ENCODE peak calls at places on chromosomes 1 and 21, in four cellular contexts. One of them, this sample, is unnamed.

GRCh38 chr21:26966978-26967913 is at the start of gene ADAMTS5:
- DNase-seq in SJSA1: peak
- DNase-seq in endodermal cell: peak
- DNase-seq in transverse colon: peak
- DNase-seq in this sample: no peak

GRCh38 chr1:2090216-2090890 is 40.1 kb downstream of the PRKCZ start:
- DNase-seq in endodermal cell: no peak
- DNase-seq in transverse colon: no peak
- DNase-seq in SJSA1: no peak
- DNase-seq in this sample: no peak

GRCh38 chr1:108512239-108513071 is 47.4 kb upstream of the EEIG2 start:
- DNase-seq in transverse colon: no peak
- DNase-seq in endodermal cell: no peak
- DNase-seq in SJSA1: no peak
- DNase-seq in this sample: no peak

GRCh38 chr1:170592591-170593111 is 60.7 kb downstream of the GORAB start:
- DNase-seq in SJSA1: no peak
- DNase-seq in endodermal cell: no peak
- DNase-seq in transverse colon: no peak
- DNase-seq in this sample: peak

GRCh38 chr21:37582613-37583012 is 216.0 kb downstream of the DYRK1A start:
- DNase-seq in transverse colon: no peak
- DNase-seq in SJSA1: peak
- DNase-seq in endodermal cell: peak
- DNase-seq in this sample: peak

GRCh38 chr1:220278991-220279390 is 6.7 kb upstream of the RAB3GAP2 start:
- DNase-seq in endodermal cell: no peak
- DNase-seq in transverse colon: no peak
- DNase-seq in SJSA1: no peak
- DNase-seq in this sample: no peak

GRCh38 chr1:59908084-59908483 is 18.5 kb downstream of the CYP2J2 start:
- DNase-seq in SJSA1: no peak
- DNase-seq in transverse colon: no peak
- DNase-seq in endodermal cell: no peak
- DNase-seq in this sample: no peak

GRCh38 chr1:181208967-181209366 is 120.5 kb downstream of the IER5 start:
- DNase-seq in SJSA1: no peak
- DNase-seq in endodermal cell: no peak
- DNase-seq in transverse colon: no peak
- DNase-seq in this sample: no peak

GRCh38 chr1:248821101-248821500 is 4.6 kb downstream of the SH3BP5L start:
- DNase-seq in transverse colon: no peak
- DNase-seq in endodermal cell: no peak
- DNase-seq in SJSA1: peak
- DNase-seq in this sample: no peak

GRCh38 chr1:181090653-181091126 is 2.2 kb downstream of the IER5 start:
- DNase-seq in SJSA1: no peak
- DNase-seq in endodermal cell: no peak
- DNase-seq in transverse colon: peak
- DNase-seq in this sample: no peak

GRCh38 chr1:41455479-41456271 is 28.8 kb downstream of the EDN2 start:
- DNase-seq in SJSA1: no peak
- DNase-seq in endodermal cell: no peak
- DNase-seq in transverse colon: peak
- DNase-seq in this sample: no peak

GRCh38 chr1:154710091-154710490 is 102.1 kb upstream of the ADAR start:
- DNase-seq in SJSA1: no peak
- DNase-seq in transverse colon: no peak
- DNase-seq in endodermal cell: no peak
- DNase-seq in this sample: no peak

GRCh38 chr1:102182603-102183260 is 186.0 kb upstream of the OLFM3 start:
- DNase-seq in endodermal cell: no peak
- DNase-seq in SJSA1: no peak
- DNase-seq in transverse colon: no peak
- DNase-seq in this sample: no peak

GRCh38 chr21:43203523-43204080 is 34.8 kb downstream of the CRYAA start:
- DNase-seq in SJSA1: peak
- DNase-seq in transverse colon: no peak
- DNase-seq in endodermal cell: peak
- DNase-seq in this sample: no peak

GRCh38 chr1:11062965-11063401 is 3.2 kb upstream of the SRM start:
- DNase-seq in transverse colon: no peak
- DNase-seq in SJSA1: no peak
- DNase-seq in endodermal cell: no peak
- DNase-seq in this sample: no peak

GRCh38 chr21:38129711-38130110 is 127.1 kb upstream of the KCNJ15 start:
- DNase-seq in endodermal cell: no peak
- DNase-seq in SJSA1: no peak
- DNase-seq in transverse colon: no peak
- DNase-seq in this sample: no peak

GRCh38 chr1:53552146-53552940 is 93.1 kb downstream of the DMRTB1 start:
- DNase-seq in SJSA1: no peak
- DNase-seq in endodermal cell: peak
- DNase-seq in transverse colon: no peak
- DNase-seq in this sample: no peak

GRCh38 chr1:225944387-225944786 is 3.4 kb upstream of the LEFTY2 start:
- DNase-seq in SJSA1: no peak
- DNase-seq in transverse colon: no peak
- DNase-seq in endodermal cell: no peak
- DNase-seq in this sample: no peak

GRCh38 chr1:66751160-66751559 is 1.1 kb upstream of the DYNLT5 start:
- DNase-seq in endodermal cell: no peak
- DNase-seq in transverse colon: no peak
- DNase-seq in SJSA1: no peak
- DNase-seq in this sample: no peak

GRCh38 chr1:66750578-66750977 is 1.7 kb upstream of the DYNLT5 start:
- DNase-seq in transverse colon: no peak
- DNase-seq in SJSA1: no peak
- DNase-seq in endodermal cell: no peak
- DNase-seq in this sample: no peak

GRCh38 chr1:66757740-66758139 is 5.5 kb downstream of the DYNLT5 start:
- DNase-seq in transverse colon: no peak
- DNase-seq in endodermal cell: no peak
- DNase-seq in SJSA1: no peak
- DNase-seq in this sample: no peak

GRCh38 chr1:66752000-66752592 is at the start of gene DYNLT5:
- DNase-seq in transverse colon: peak
- DNase-seq in SJSA1: no peak
- DNase-seq in endodermal cell: peak
- DNase-seq in this sample: no peak

DNA sequence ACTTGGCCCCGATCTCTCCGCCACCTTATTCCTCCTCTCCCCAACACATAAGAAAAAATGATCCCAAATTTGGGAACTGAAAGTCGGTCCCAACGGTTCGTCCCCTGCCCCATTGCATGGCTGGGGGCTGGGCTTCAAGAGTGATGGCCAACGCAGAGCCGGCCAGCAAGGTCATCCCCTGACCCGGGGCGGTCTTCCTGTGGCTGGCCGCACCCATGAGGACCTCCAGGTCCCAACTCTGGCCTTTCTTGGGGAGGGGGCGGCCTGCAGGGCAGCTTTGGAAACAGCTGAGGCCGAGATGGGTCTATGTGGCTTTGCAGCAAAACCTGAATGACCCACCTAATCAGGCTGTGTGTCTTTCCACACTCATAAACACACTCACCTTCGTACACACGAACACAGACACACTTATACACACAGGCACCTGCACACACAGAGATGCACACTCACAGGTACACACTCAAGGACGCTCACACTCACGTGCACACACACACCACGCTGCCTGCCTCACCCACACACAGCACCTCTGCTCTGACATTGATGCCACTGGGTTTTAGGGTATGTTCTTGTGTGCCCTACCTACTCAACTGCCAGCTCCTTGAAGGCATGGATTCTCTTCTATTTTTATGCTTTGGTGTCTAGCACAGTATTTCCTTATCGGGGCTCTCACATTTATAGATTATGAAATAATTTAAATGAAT is 562 bp downstream of the DYNLT5 start:
- DNase-seq in endodermal cell: peak
- DNase-seq in SJSA1: no peak
- DNase-seq in transverse colon: no peak
- DNase-seq in this sample: no peak
- H3K4me3 ChIP-seq in endodermal cell: peak
- H3K4me3 ChIP-seq in SJSA1: no peak
- H3K4me3 ChIP-seq in transverse colon: peak
- H3K4me3 ChIP-seq in this sample: peak

GRCh38 chr1:202085682-202086373 is 36.9 kb upstream of the GPR37L1 start:
- DNase-seq in SJSA1: no peak
- DNase-seq in transverse colon: peak
- DNase-seq in endodermal cell: peak
- DNase-seq in this sample: no peak
- H3K4me3 ChIP-seq in SJSA1: no peak
- H3K4me3 ChIP-seq in transverse colon: no peak
- H3K4me3 ChIP-seq in endodermal cell: no peak
- H3K4me3 ChIP-seq in this sample: no peak

GRCh38 chr1:38125837-38126520 is 79.4 kb upstream of the POU3F1 start:
- DNase-seq in endodermal cell: peak
- DNase-seq in transverse colon: no peak
- DNase-seq in SJSA1: no peak
- DNase-seq in this sample: no peak

GRCh38 chr1:38120552-38121230 is 74.1 kb upstream of the POU3F1 start:
- DNase-seq in transverse colon: no peak
- DNase-seq in SJSA1: no peak
- DNase-seq in endodermal cell: no peak
- DNase-seq in this sample: no peak

GRCh38 chr1:38125016-38125415 is 78.4 kb upstream of the POU3F1 start:
- DNase-seq in transverse colon: no peak
- DNase-seq in SJSA1: no peak
- DNase-seq in endodermal cell: peak
- DNase-seq in this sample: no peak

GRCh38 chr1:38121231-38121680 is 74.7 kb upstream of the POU3F1 start:
- DNase-seq in transverse colon: no peak
- DNase-seq in endodermal cell: no peak
- DNase-seq in SJSA1: no peak
- DNase-seq in this sample: no peak

DNA sequence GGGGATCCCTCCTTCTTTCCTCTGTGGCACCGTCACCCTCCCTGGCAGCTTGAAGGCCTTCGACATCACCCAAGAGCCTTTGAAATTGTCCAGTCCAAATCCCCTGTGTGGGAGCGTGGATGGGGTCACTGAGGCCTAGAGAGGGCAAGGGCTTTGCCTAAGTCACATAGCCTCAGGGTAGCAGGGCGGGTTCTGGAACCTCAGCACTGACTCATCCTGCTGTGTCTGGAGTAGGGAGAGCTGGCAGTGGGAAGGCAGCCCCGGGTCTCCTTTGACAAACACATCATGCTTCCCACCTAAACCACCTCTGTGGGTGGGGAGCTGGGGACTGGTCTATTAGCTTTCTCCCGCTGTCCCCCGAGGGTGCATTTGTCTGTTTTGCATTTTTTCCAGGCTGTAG is 76.8 kb upstream of the POU3F1 start:
- DNase-seq in SJSA1: peak
- DNase-seq in transverse colon: no peak
- DNase-seq in endodermal cell: peak
- DNase-seq in this sample: no peak
- H3K4me3 ChIP-seq in SJSA1: no peak
- H3K4me3 ChIP-seq in transverse colon: no peak
- H3K4me3 ChIP-seq in endodermal cell: no peak
- H3K4me3 ChIP-seq in this sample: no peak

GRCh38 chr1:94803517-94804441 is 16.4 kb upstream of the SLC44A3 start:
- DNase-seq in endodermal cell: no peak
- DNase-seq in SJSA1: no peak
- DNase-seq in transverse colon: peak
- DNase-seq in this sample: no peak

GRCh38 chr1:94801919-94802546 is 18.1 kb upstream of the SLC44A3 start:
- DNase-seq in SJSA1: peak
- DNase-seq in endodermal cell: peak
- DNase-seq in transverse colon: peak
- DNase-seq in this sample: peak

GRCh38 chr1:94805912-94806311 is 14.2 kb upstream of the SLC44A3 start:
- DNase-seq in endodermal cell: peak
- DNase-seq in transverse colon: peak
- DNase-seq in SJSA1: peak
- DNase-seq in this sample: peak

GRCh38 chr1:94804442-94804837 is 15.7 kb upstream of the SLC44A3 start:
- DNase-seq in endodermal cell: no peak
- DNase-seq in SJSA1: no peak
- DNase-seq in transverse colon: no peak
- DNase-seq in this sample: no peak

DNA sequence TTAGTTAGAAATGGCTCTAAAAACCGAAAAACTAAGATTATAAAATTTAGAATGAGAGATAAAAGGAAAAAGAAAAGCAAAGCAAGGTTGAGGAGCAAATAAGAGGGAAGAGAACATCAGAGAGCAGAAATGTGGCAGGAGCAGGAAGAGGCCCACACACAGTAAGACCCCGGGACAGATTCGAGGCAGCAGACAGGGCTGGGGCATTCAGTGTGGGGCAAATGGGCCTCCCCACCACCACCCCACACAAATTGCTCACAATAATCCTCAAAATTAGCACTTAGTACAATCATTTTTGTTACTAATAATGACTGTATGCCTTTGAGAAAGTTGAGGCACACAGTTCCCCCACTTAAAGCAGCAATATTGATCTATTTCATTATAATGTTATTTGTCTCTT is 17.1 kb upstream of the SLC44A3 start:
- DNase-seq in SJSA1: no peak
- DNase-seq in transverse colon: no peak
- DNase-seq in endodermal cell: no peak
- DNase-seq in this sample: no peak
- H3K4me3 ChIP-seq in SJSA1: no peak
- H3K4me3 ChIP-seq in transverse colon: no peak
- H3K4me3 ChIP-seq in endodermal cell: no peak
- H3K4me3 ChIP-seq in this sample: no peak

This sample was measured in HFF-Myc.